ENCODE peak calls at places on chromosome 22, in ten cellular contexts. A, M, I, J, Q, W, F, G, Z and L are unnamed samples.
A peak's percentile ranks its signal among the peaks of the same experiment; 100 is the strongest.

GRCh38 chr22:43177479-43177878 is 9.5 kb downstream of the TTLL12 start:
- DNase-seq in W (no peak), Q (no peak), M (no peak), Z (no peak), F (no peak), J (no peak), G (no peak), A (no peak), I (no peak), L (no peak)

GRCh38 chr22:17314472-17314871 is 54.8 kb upstream of the CECR2 start:
- DNase-seq in G (peak; percentile 61), J (no peak), W (no peak), M (no peak), I (no peak), Q (no peak), A (no peak), Z (no peak), F (no peak), L (no peak)

GRCh38 chr22:32331918-32332725 is 25.5 kb upstream of the RFPL3 start:
- DNase-seq in W (no peak), I (no peak), F (no peak), Z (no peak), J (no peak), Q (no peak), M (no peak), A (no peak), G (no peak), L (peak; percentile 36)

GRCh38 chr22:47052236-47053012 is 290.0 kb downstream of the TBC1D22A start:
- DNase-seq in Z (no peak), F (no peak), G (no peak), W (no peak), Q (no peak), I (no peak), A (no peak), J (no peak), M (no peak), L (no peak)

GRCh38 chr22:32752868-32753520 is 48.5 kb upstream of the TIMP3 start:
- DNase-seq in F (no peak), J (no peak), W (no peak), Z (no peak), G (no peak), Q (no peak), M (no peak), A (no peak), I (no peak), L (no peak)

GRCh38 chr22:20130739-20131592 is 638 bp upstream of the ZDHHC8 start:
- DNase-seq in A (peak; percentile 98), G (peak; percentile 54), J (no peak), I (peak; percentile 89), M (peak; percentile 79), Q (peak; percentile 53), F (peak; percentile 90), Z (peak; percentile 60), W (peak; percentile 76), L (peak; percentile 94)

GRCh38 chr22:42330953-42331525 is 60.6 kb upstream of the TCF20 start:
- DNase-seq in J (no peak), W (peak; percentile 52), F (no peak), I (no peak), Z (no peak), M (no peak), G (peak; percentile 82), A (peak; percentile 32), Q (no peak), L (no peak)

GRCh38 chr22:29700949-29701927 is 18.6 kb upstream of the CABP7 start:
- DNase-seq in J (peak; percentile 31), Q (peak; percentile 25), W (peak; percentile 48), A (no peak), M (peak; percentile 15), F (no peak), Z (no peak), I (no peak), G (peak; percentile 85), L (peak; percentile 86)

GRCh38 chr22:49169074-49169744 is 658.5 kb downstream of the BRD1 start:
- DNase-seq in J (no peak), I (no peak), W (no peak), A (no peak), G (no peak), Q (no peak), Z (no peak), F (no peak), M (no peak), L (no peak)

GRCh38 chr22:41595703-41596102 is 6.1 kb upstream of the PMM1 start:
- DNase-seq in I (no peak), M (no peak), A (no peak), W (no peak), Q (no peak), G (no peak), Z (no peak), F (no peak), J (no peak), L (no peak)

GRCh38 chr22:38083931-38084631 is at the start of gene SLC16A8:
- DNase-seq in Z (no peak), F (no peak), M (no peak), G (no peak), W (no peak), Q (no peak), J (no peak), I (no peak), A (no peak), L (peak; percentile 81)

GRCh38 chr22:48894064-48894671 is 933.5 kb downstream of the BRD1 start:
- DNase-seq in I (no peak), Z (no peak), Q (no peak), M (no peak), W (no peak), J (peak; percentile 5), F (no peak), G (no peak), A (no peak), L (peak; percentile 87)